ENCODE peak calls at places on chromosome 12, in nine cellular contexts. K, G, L, W, I, P, Z, C and A are unnamed samples.
A peak's percentile ranks its signal among the peaks of the same experiment; 100 is the strongest.

GRCh38 chr12:28776913-28777312 is 372.2 kb upstream of the FAR2 start:
- DNase-seq in K (no peak), G (no peak), L (no peak), W (no peak), I (no peak), P (no peak), Z (no peak), C (no peak), A (no peak)

GRCh38 chr12:76422878-76423438 is 74.7 kb upstream of the BBS10 start:
- DNase-seq in K (no peak), G (peak; percentile 63), L (peak; percentile 86), W (no peak), I (peak; percentile 39), P (peak; percentile 7), Z (peak; percentile 4), C (no peak), A (no peak)

GRCh38 chr12:119843100-119843499 is 34.0 kb downstream of the CIT start:
- DNase-seq in K (no peak), G (no peak), L (peak; percentile 90), W (no peak), I (peak; percentile 66), P (no peak), Z (no peak), C (no peak), A (no peak)

GRCh38 chr12:20063116-20063515 is 305.2 kb upstream of the PDE3A start:
- DNase-seq in K (no peak), G (no peak), L (peak; percentile 54), W (no peak), I (peak; percentile 94), P (no peak), Z (no peak), C (no peak), A (no peak)

GRCh38 chr12:22121224-22121623 is 75.2 kb downstream of the CMAS start:
- DNase-seq in K (no peak), G (peak; percentile 8), L (no peak), W (peak; percentile 49), I (no peak), P (no peak), Z (peak; percentile 33), C (no peak), A (no peak)

GRCh38 chr12:110124184-110124995 is at the start of gene IFT81:
- DNase-seq in K (peak; percentile 95), G (peak; percentile 97), L (peak; percentile 95), W (peak; percentile 98), I (peak; percentile 94), P (peak; percentile 30), Z (peak; percentile 94), C (peak; percentile 99), A (peak; percentile 95)

GRCh38 chr12:50221228-50222008 is 54.2 kb upstream of the CERS5 start:
- DNase-seq in K (no peak), G (peak; percentile 73), L (peak; percentile 94), W (no peak), I (peak; percentile 90), P (no peak), Z (peak; percentile 85), C (no peak), A (no peak)

GRCh38 chr12:57085999-57086950 is 2.6 kb upstream of the NAB2 start:
- DNase-seq in K (peak; percentile 76), G (peak; percentile 39), L (peak; percentile 82), W (peak; percentile 85), I (peak; percentile 85), P (no peak), Z (peak; percentile 84), C (peak; percentile 55), A (no peak)

GRCh38 chr12:103810108-103810507 is 30.9 kb downstream of the NT5DC3 start:
- DNase-seq in K (no peak), G (no peak), L (no peak), W (no peak), I (no peak), P (no peak), Z (no peak), C (no peak), A (no peak)

GRCh38 chr12:107903377-107904061 is 129.0 kb downstream of the ASCL4 start:
- DNase-seq in K (peak; percentile 84), G (peak; percentile 90), L (no peak), W (peak; percentile 93), I (no peak), P (no peak), Z (peak; percentile 85), C (peak; percentile 46), A (no peak)

GRCh38 chr12:87300-87699 is 20.7 kb downstream of the IQSEC3 start:
- DNase-seq in K (no peak), G (no peak), L (peak; percentile 49), W (no peak), I (peak; percentile 2), P (no peak), Z (no peak), C (no peak), A (no peak)

GRCh38 chr12:51218607-51219161 is 822 bp upstream of the POU6F1 start:
- DNase-seq in K (peak; percentile 48), G (no peak), L (no peak), W (no peak), I (no peak), P (no peak), Z (peak; percentile 30), C (no peak), A (no peak)

GRCh38 chr12:102120886-102121285 is 903 bp downstream of the PARPBP start:
- DNase-seq in K (no peak), G (peak; percentile 57), L (peak; percentile 48), W (no peak), I (peak; percentile 28), P (no peak), Z (peak; percentile 77), C (peak; percentile 8), A (no peak)

GRCh38 chr12:6205144-6205539 is 4.9 kb downstream of the CD9 start:
- DNase-seq in K (no peak), G (no peak), L (no peak), W (no peak), I (peak; percentile 57), P (no peak), Z (peak; percentile 72), C (peak; percentile 49), A (no peak)

GRCh38 chr12:93894391-93895095 is 217.4 kb downstream of the CRADD start:
- DNase-seq in K (peak; percentile 57), G (no peak), L (peak; percentile 70), W (peak; percentile 75), I (peak; percentile 83), P (no peak), Z (no peak), C (no peak), A (peak; percentile 49)

GRCh38 chr12:90023207-90023870 is 314.7 kb upstream of the ATP2B1 start:
- DNase-seq in K (no peak), G (peak; percentile 55), L (no peak), W (no peak), I (no peak), P (no peak), Z (no peak), C (no peak), A (no peak)

GRCh38 chr12:113271853-113272561 is 50.7 kb downstream of the TPCN1 start:
- DNase-seq in K (peak; percentile 79), G (no peak), L (peak; percentile 84), W (no peak), I (peak; percentile 93), P (no peak), Z (peak; percentile 71), C (no peak), A (peak; percentile 89)

DNA sequence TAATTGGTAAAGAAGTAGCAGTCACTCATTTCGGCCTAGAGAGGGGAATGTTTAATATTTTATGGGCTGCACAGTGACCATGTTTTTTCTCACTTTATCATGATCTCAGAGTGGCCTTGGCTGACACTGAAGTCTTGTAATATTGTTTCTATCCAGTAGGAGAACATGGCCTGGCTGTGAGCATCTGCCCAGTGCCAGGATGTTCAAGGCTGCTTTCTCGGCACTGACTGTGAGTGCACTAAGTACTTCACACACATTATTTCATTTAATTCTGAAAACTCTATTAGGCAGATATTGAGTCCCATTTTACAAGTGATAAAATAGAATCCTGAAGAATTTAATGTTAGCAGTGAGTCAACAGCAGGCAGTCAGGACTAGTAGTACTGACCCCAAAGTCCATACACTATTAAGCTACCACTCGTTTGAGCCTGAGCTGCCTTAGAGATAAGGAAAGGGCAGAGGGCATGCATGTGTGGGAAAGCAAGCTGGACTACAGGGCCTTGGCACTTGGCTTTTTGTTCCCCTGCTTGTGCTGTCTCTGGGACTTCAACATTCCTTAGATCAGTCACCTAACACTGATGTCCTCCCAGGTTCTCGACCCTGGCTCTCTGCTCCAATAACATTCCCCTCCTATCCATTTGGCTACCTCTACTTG is 42.2 kb upstream of the APPL2 start:
- DNase-seq in K (no peak), G (peak; percentile 24), L (peak; percentile 56), W (no peak), I (peak; percentile 34), P (no peak), Z (peak; percentile 22), C (no peak), A (no peak)
- TF ChIP-seq CTCF in K (no peak), G (peak; percentile 40), L (peak; percentile 52), W (no peak), I (peak; percentile 28), P (peak; percentile 32), Z (no peak), C (peak; percentile 30), A (no peak)

GRCh38 chr12:8697120-8697475 is 693 bp upstream of the RIMKLB start:
- DNase-seq in K (no peak), G (no peak), L (peak; percentile 62), W (peak; percentile 86), I (peak; percentile 64), P (no peak), Z (no peak), C (no peak), A (no peak)
- TF ChIP-seq CTCF in K (no peak), G (no peak), L (peak; percentile 6), W (no peak), I (no peak), P (no peak), Z (no peak), C (no peak), A (no peak)

GRCh38 chr12:124506832-124507153 is 60.6 kb downstream of the NCOR2 start:
- DNase-seq in K (no peak), G (no peak), L (no peak), W (peak; percentile 80), I (no peak), P (no peak), Z (no peak), C (no peak), A (no peak)

GRCh38 chr12:124507188-124508109 is 60.0 kb downstream of the NCOR2 start:
- DNase-seq in K (no peak), G (no peak), L (peak; percentile 92), W (no peak), I (peak; percentile 72), P (no peak), Z (no peak), C (no peak), A (no peak)

GRCh38 chr12:124504273-124505000 is 63.0 kb downstream of the NCOR2 start:
- DNase-seq in K (no peak), G (no peak), L (no peak), W (no peak), I (no peak), P (no peak), Z (peak; percentile 47), C (no peak), A (no peak)

GRCh38 chr12:124505001-124505818 is 62.2 kb downstream of the NCOR2 start:
- DNase-seq in K (no peak), G (no peak), L (no peak), W (no peak), I (no peak), P (no peak), Z (no peak), C (no peak), A (no peak)

GRCh38 chr12:124506145-124506831 is 61.1 kb downstream of the NCOR2 start:
- DNase-seq in K (peak; percentile 91), G (peak; percentile 15), L (peak; percentile 88), W (peak; percentile 93), I (peak; percentile 83), P (no peak), Z (peak; percentile 94), C (no peak), A (peak; percentile 78)
- TF ChIP-seq CTCF in K (no peak), G (no peak), L (peak; percentile 9), W (no peak), I (peak; percentile 9), P (no peak), Z (peak; percentile 6), C (no peak), A (no peak)

GRCh38 chr12:70823182-70823976 is 97.2 kb downstream of the PTPRR start:
- DNase-seq in K (no peak), G (peak; percentile 34), L (no peak), W (no peak), I (no peak), P (no peak), Z (no peak), C (no peak), A (no peak)
- TF ChIP-seq CTCF in K (no peak), G (peak; percentile 47), L (no peak), W (no peak), I (no peak), P (no peak), Z (no peak), C (no peak), A (no peak)